ENCODE peak calls at places on chromosomes 12 and 14, in seven cellular contexts. J is endodermal cell, K is tibial artery, F is pancreas, X is IMR-90, M is uterus, O is SK-N-SH. W is an unnamed sample.

GRCh38 chr12:130634866-130635265 is 81.2 kb downstream of the RIMBP2 start:
- DNase-seq in F (no peak), K (no peak), O (no peak), M (no peak), X (no peak), J (peak; percentile 58), W (no peak)

GRCh38 chr14:100289916-100290606 is 16.2 kb downstream of the SLC25A29 start:
- DNase-seq in M (no peak), F (peak; percentile 18), K (no peak), X (no peak), J (peak; percentile 58), O (peak; percentile 47), W (no peak)

GRCh38 chr12:2944401-2945047 is 14.7 kb upstream of the TEAD4 start:
- DNase-seq in K (no peak), J (peak; percentile 97), X (peak; percentile 19), M (peak; percentile 50), O (peak; percentile 74), F (peak; percentile 85), W (peak; percentile 29)

GRCh38 chr14:68824517-68825347 is 31.9 kb upstream of the ZFP36L1 start:
- DNase-seq in M (peak; percentile 87), J (peak; percentile 97), O (peak; percentile 86), F (peak; percentile 95), K (peak; percentile 90), X (peak; percentile 62), W (peak; percentile 89)

GRCh38 chr12:113480336-113480688 is 8.6 kb upstream of the LHX5 start:
- DNase-seq in J (no peak), K (no peak), F (no peak), M (no peak), X (no peak), O (no peak), W (no peak)

GRCh38 chr12:132438726-132439125 is 51.2 kb upstream of the FBRSL1 start:
- DNase-seq in K (no peak), F (peak; percentile 76), J (no peak), O (no peak), X (no peak), M (no peak), W (no peak)

GRCh38 chr14:66009104-66009503 is 477.1 kb upstream of the CCDC196 start:
- DNase-seq in M (no peak), J (peak; percentile 53), F (no peak), O (no peak), K (no peak), X (peak; percentile 12), W (no peak)

GRCh38 chr12:100699209-100699608 is 95.4 kb upstream of the ANO4 start:
- DNase-seq in F (no peak), O (no peak), J (no peak), X (no peak), M (no peak), K (no peak), W (no peak)

GRCh38 chr14:106141242-106142220 is 615.1 kb downstream of the TMEM121 start:
- DNase-seq in M (no peak), X (no peak), F (peak; percentile 29), O (peak; percentile 20), K (no peak), J (no peak), W (no peak)

DNA sequence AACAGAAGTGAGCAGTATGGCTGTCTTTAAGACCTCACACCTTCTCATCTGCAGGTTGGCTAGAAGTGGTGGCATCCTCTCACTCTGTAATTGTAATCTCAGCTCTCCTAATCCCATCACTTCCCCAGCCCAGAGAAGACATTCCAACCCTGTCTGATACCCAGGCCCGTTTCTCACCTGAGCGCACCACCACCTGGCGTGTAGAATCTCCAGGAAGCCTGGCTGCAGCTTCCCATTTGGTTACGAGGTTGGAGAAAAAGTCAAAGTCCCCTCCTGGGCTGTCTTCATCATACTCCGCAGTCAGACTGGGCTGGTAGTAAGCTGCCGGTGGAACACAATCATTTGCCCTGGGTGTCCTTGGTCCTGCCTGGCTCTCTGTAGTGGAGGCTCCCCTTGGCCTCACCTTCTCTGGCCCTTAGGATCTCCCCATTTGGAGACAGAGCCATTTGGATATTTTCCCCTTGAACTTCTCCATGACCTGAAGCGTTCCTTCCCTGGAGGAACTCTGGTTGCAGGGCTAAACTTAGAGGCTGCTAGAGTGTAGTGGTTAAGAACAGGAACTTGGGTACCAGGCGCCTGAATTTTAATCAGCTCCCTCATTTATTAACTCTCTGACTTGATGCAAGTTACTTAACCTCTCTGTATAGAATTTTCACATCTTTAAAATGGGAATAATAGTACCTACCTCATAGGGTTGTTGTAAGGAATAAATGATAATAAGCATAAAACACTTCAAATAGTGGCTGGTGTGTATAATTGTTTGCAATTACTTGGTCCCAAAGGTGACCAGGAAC is 1.8 kb downstream of the SDR39U1 start:
- DNase-seq in K (no peak), J (no peak), O (no peak), M (no peak), F (no peak), X (no peak), W (no peak)
- H3K4me3 ChIP-seq in K (no peak overlapping the region), J (peak overlapping the region; percentile 97), O (peak overlapping the region; percentile 75), M (no peak overlapping the region), F (no peak overlapping the region), X (no peak overlapping the region), W (no peak overlapping the region)

DNA sequence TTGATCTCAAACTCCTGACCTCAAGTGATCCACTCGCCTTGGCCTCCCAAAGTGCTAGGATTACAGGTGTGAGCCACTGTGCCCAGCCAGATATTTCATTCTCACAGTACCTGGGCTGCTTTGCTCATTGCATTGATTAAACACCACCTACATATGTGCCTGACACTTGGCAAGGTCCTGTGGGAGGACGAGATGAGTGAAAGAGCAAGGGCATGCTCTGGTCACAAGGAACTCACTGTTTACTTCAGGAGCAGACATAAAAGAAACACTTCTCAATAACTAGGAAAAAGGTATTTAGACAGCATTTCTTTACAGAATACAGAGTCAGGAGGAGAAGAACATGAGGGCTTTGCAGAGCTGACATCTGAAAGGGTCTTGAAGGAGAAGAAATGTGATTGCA is 91.7 kb downstream of the TMCC3 start:
- DNase-seq in O (no peak), X (no peak), F (no peak), J (no peak), K (no peak), M (no peak), W (no peak)
- H3K4me1 ChIP-seq in O (no peaks in the 10 kb centered on the region), X (no peaks in the 10 kb centered on the region), F (no peaks in the 10 kb centered on the region), J (peaks cover 5% of the 10 kb centered on the region), K (no peaks in the 10 kb centered on the region), M (no peaks in the 10 kb centered on the region), W (no peaks in the 10 kb centered on the region)

GRCh38 chr12:29320295-29321090 is 60.5 kb downstream of the ERGIC2 start:
- DNase-seq in J (no peak), K (no peak), F (no peak), X (peak; percentile 93), M (no peak), O (no peak), W (no peak)

GRCh38 chr12:29322157-29322556 is 58.8 kb downstream of the ERGIC2 start:
- DNase-seq in O (no peak), F (no peak), X (no peak), K (no peak), J (no peak), M (no peak), W (no peak)

GRCh38 chr12:29316772-29317171 is 64.2 kb downstream of the ERGIC2 start:
- DNase-seq in O (no peak), J (peak; percentile 93), F (no peak), K (no peak), X (peak; percentile 71), M (no peak), W (peak; percentile 51)

GRCh38 chr12:29314421-29314820 is 66.6 kb downstream of the ERGIC2 start:
- DNase-seq in O (no peak), K (no peak), J (no peak), X (no peak), M (no peak), F (no peak), W (peak; percentile 18)

GRCh38 chr12:29317556-29318363 is 63.2 kb downstream of the ERGIC2 start:
- DNase-seq in O (peak; percentile 67), F (no peak), K (no peak), J (peak; percentile 78), X (peak; percentile 30), M (no peak), W (peak; percentile 38)
- TF ChIP-seq CTCF in O (peak; percentile 66), F (peak; percentile 14), K (peak; percentile 47), J (peak; percentile 100), X (peak; percentile 42), M (peak; percentile 55), W (peak; percentile 85)

GRCh38 chr12:6699989-6700645 is 498 bp downstream of the PIANP start:
- DNase-seq in J (peak; percentile 85), F (peak; percentile 75), O (peak; percentile 86), M (peak; percentile 34), X (no peak), K (no peak), W (no peak)
- H3K4me3 ChIP-seq in J (peak overlapping the region; percentile 75), F (no peak overlapping the region), O (peak overlapping the region; percentile 74), M (peak overlapping the region; percentile 27), X (peak overlapping the region; percentile 81), K (peak overlapping the region; percentile 43), W (peak overlapping the region; percentile 65)